ENCODE peak calls at places on chromosomes 13 and 19, in eight cellular contexts. S, K, D, H, Z, L, Q and U are unnamed samples.

GRCh38 chr13:20332361-20333096 is 100.4 kb upstream of the GJB6 start:
- ATAC-seq in S (no peak), K (no peak), D (no peak), H (no peak), Z (no peak), L (no peak), Q (no peak), U (no peak)

GRCh38 chr13:36783883-36784282 is 35.1 kb upstream of the RFXAP start:
- ATAC-seq in S (no peak), K (no peak), D (no peak), H (no peak), Z (no peak), L (no peak), Q (no peak), U (no peak)

GRCh38 chr13:113096745-113097305 is 8.8 kb upstream of the F7 start:
- ATAC-seq in S (no peak), K (no peak), D (no peak), H (no peak), Z (no peak), L (no peak), Q (no peak), U (no peak)

GRCh38 chr19:7993560-7993959 is 11.9 kb downstream of the ELAVL1 start:
- ATAC-seq in S (no peak), K (no peak), D (no peak), H (no peak), Z (no peak), L (no peak), Q (no peak), U (no peak)

GRCh38 chr19:34962281-34962944 is 1.6 kb downstream of the ZNF792 start:
- ATAC-seq in S (peak), K (peak), D (peak), H (peak), Z (no peak), L (peak), Q (no peak), U (peak)

GRCh38 chr19:16876904-16877361 is 11.9 kb upstream of the F2RL3 start:
- ATAC-seq in S (no peak), K (no peak), D (peak), H (no peak), Z (no peak), L (peak), Q (no peak), U (peak)

GRCh38 chr19:55642153-55643002 is 1.1 kb upstream of the ZNF581 start:
- ATAC-seq in S (peak), K (peak), D (no peak), H (peak), Z (peak), L (peak), Q (no peak), U (peak)

GRCh38 chr13:113220877-113221276 is 11.5 kb downstream of the CUL4A start:
- ATAC-seq in S (peak), K (peak), D (no peak), H (peak), Z (no peak), L (no peak), Q (peak), U (peak)

GRCh38 chr19:35437152-35437951 is 10.7 kb upstream of the FFAR2 start:
- ATAC-seq in S (no peak), K (no peak), D (no peak), H (no peak), Z (no peak), L (no peak), Q (no peak), U (no peak)

GRCh38 chr13:42485272-42485671 is 88.7 kb upstream of the TNFSF11 start:
- ATAC-seq in S (no peak), K (no peak), D (no peak), H (no peak), Z (no peak), L (no peak), Q (no peak), U (no peak)

GRCh38 chr13:19852766-19853165 is 10.7 kb downstream of the ZMYM5 start:
- ATAC-seq in S (no peak), K (no peak), D (no peak), H (no peak), Z (no peak), L (no peak), Q (no peak), U (no peak)

GRCh38 chr13:72643339-72643989 is 84.0 kb downstream of the MZT1 start:
- ATAC-seq in S (no peak), K (no peak), D (no peak), H (no peak), Z (peak), L (peak), Q (peak), U (no peak)

GRCh38 chr19:47541507-47541906 is 26.6 kb upstream of the NAPA start:
- ATAC-seq in S (peak), K (peak), D (peak), H (peak), Z (no peak), L (no peak), Q (peak), U (peak)